ENCODE peak calls at places on chromosomes 6 and 20, in six cellular contexts. One of them, this sample, is unnamed.

GRCh38 chr20:8518878-8519277 is 386.8 kb downstream of the PLCB1 start:
- DNase-seq in A172: no peak
- DNase-seq in Daoy: no peak
- DNase-seq in NCI-H2029: no peak
- DNase-seq in anterior cingulate cortex: no peak
- DNase-seq in NCI-H1417 treated with DMSO at 0.1 percent for 48 hours: no peak
- DNase-seq in this sample: no peak

GRCh38 chr6:74356385-74356784 is 660.4 kb downstream of the CD109 start:
- DNase-seq in A172: peak
- DNase-seq in anterior cingulate cortex: no peak
- DNase-seq in Daoy: no peak
- DNase-seq in NCI-H2029: no peak
- DNase-seq in NCI-H1417 treated with DMSO at 0.1 percent for 48 hours: no peak
- DNase-seq in this sample: no peak

GRCh38 chr6:3366596-3367413 is 90.0 kb downstream of the SLC22A23 start:
- DNase-seq in anterior cingulate cortex: no peak
- DNase-seq in NCI-H1417 treated with DMSO at 0.1 percent for 48 hours: no peak
- DNase-seq in NCI-H2029: no peak
- DNase-seq in Daoy: no peak
- DNase-seq in A172: no peak
- DNase-seq in this sample: no peak

GRCh38 chr20:34604980-34605788 is 46.7 kb downstream of the MAP1LC3A start:
- DNase-seq in NCI-H1417 treated with DMSO at 0.1 percent for 48 hours: no peak
- DNase-seq in anterior cingulate cortex: no peak
- DNase-seq in A172: no peak
- DNase-seq in NCI-H2029: no peak
- DNase-seq in Daoy: no peak
- DNase-seq in this sample: no peak

GRCh38 chr6:109091314-109092009 is 3.2 kb downstream of the SESN1 start:
- DNase-seq in NCI-H2029: peak
- DNase-seq in anterior cingulate cortex: no peak
- DNase-seq in Daoy: no peak
- DNase-seq in NCI-H1417 treated with DMSO at 0.1 percent for 48 hours: no peak
- DNase-seq in A172: no peak
- DNase-seq in this sample: no peak

GRCh38 chr6:31829633-31830492 is 2.3 kb downstream of the HSPA1B start:
- DNase-seq in A172: peak
- DNase-seq in NCI-H1417 treated with DMSO at 0.1 percent for 48 hours: peak
- DNase-seq in anterior cingulate cortex: no peak
- DNase-seq in Daoy: peak
- DNase-seq in NCI-H2029: peak
- DNase-seq in this sample: peak

GRCh38 chr20:9040874-9041524 is 27.9 kb upstream of the PLCB4 start:
- DNase-seq in A172: no peak
- DNase-seq in Daoy: peak
- DNase-seq in NCI-H1417 treated with DMSO at 0.1 percent for 48 hours: no peak
- DNase-seq in NCI-H2029: no peak
- DNase-seq in anterior cingulate cortex: no peak
- DNase-seq in this sample: no peak

GRCh38 chr6:162854228-162854627 is 126.5 kb downstream of the PACRG start:
- DNase-seq in anterior cingulate cortex: no peak
- DNase-seq in A172: no peak
- DNase-seq in NCI-H1417 treated with DMSO at 0.1 percent for 48 hours: no peak
- DNase-seq in NCI-H2029: no peak
- DNase-seq in Daoy: no peak
- DNase-seq in this sample: no peak

GRCh38 chr6:157536218-157536534 is 155.2 kb downstream of the ZDHHC14 start:
- DNase-seq in A172: no peak
- DNase-seq in Daoy: no peak
- DNase-seq in anterior cingulate cortex: no peak
- DNase-seq in NCI-H2029: no peak
- DNase-seq in NCI-H1417 treated with DMSO at 0.1 percent for 48 hours: no peak
- DNase-seq in this sample: no peak

GRCh38 chr20:18164356-18164755 is 26.7 kb downstream of the KAT14 start:
- DNase-seq in A172: no peak
- DNase-seq in anterior cingulate cortex: no peak
- DNase-seq in NCI-H1417 treated with DMSO at 0.1 percent for 48 hours: no peak
- DNase-seq in NCI-H2029: no peak
- DNase-seq in Daoy: peak
- DNase-seq in this sample: no peak

GRCh38 chr6:107192739-107193296 is 77.5 kb upstream of the BEND3 start:
- DNase-seq in NCI-H1417 treated with DMSO at 0.1 percent for 48 hours: peak
- DNase-seq in Daoy: no peak
- DNase-seq in A172: no peak
- DNase-seq in anterior cingulate cortex: no peak
- DNase-seq in NCI-H2029: peak
- DNase-seq in this sample: no peak

This sample was measured in Kasumi-1.